ENCODE peak calls at places on chromosomes 6 and 20, in nine cellular contexts. E, Q, Y, L, G, H, C, D and I are unnamed samples.

GRCh38 chr20:32966881-32967781 is 37.1 kb downstream of the SUN5 start:
- DNase-seq in E (peak; percentile 26), Q (no peak), Y (no peak), L (no peak), G (no peak), H (no peak), C (no peak), D (no peak), I (no peak)

GRCh38 chr20:13121840-13122515 is 99.1 kb upstream of the ISM1 start:
- DNase-seq in E (no peak), Q (no peak), Y (no peak), L (no peak), G (no peak), H (no peak), C (no peak), D (no peak), I (no peak)

GRCh38 chr6:11023032-11023431 is 21.1 kb downstream of the ELOVL2 start:
- DNase-seq in E (no peak), Q (no peak), Y (no peak), L (no peak), G (no peak), H (no peak), C (no peak), D (no peak), I (no peak)

GRCh38 chr6:2765166-2765895 is at the start of gene WRNIP1:
- DNase-seq in E (peak; percentile 100), Q (peak; percentile 99), Y (peak; percentile 99), L (peak; percentile 99), G (peak; percentile 99), H (peak; percentile 99), C (peak; percentile 98), D (peak; percentile 94), I (peak; percentile 95)

GRCh38 chr6:144264270-144265060 is 20.7 kb upstream of the UTRN start:
- DNase-seq in E (no peak), Q (no peak), Y (no peak), L (peak; percentile 79), G (no peak), H (peak; percentile 31), C (peak; percentile 41), D (peak; percentile 88), I (peak; percentile 82)

GRCh38 chr6:130864344-130864743 is 37.1 kb downstream of the SMLR1 start:
- DNase-seq in E (no peak), Q (no peak), Y (no peak), L (no peak), G (no peak), H (no peak), C (no peak), D (no peak), I (no peak)

GRCh38 chr6:28867078-28867414 is 56.7 kb downstream of the TRIM27 start:
- DNase-seq in E (no peak), Q (no peak), Y (no peak), L (no peak), G (no peak), H (no peak), C (no peak), D (no peak), I (no peak)

GRCh38 chr20:51439160-51439689 is 103.3 kb downstream of the NFATC2 start:
- DNase-seq in E (no peak), Q (no peak), Y (no peak), L (no peak), G (no peak), H (no peak), C (no peak), D (no peak), I (no peak)

GRCh38 chr20:25470045-25470444 is 62.6 kb downstream of the GINS1 start:
- DNase-seq in E (no peak), Q (no peak), Y (no peak), L (peak; percentile 44), G (no peak), H (no peak), C (peak; percentile 55), D (no peak), I (peak; percentile 4)

GRCh38 chr6:166361080-166361429 is 18.7 kb upstream of the SFT2D1 start:
- DNase-seq in E (no peak), Q (peak; percentile 33), Y (no peak), L (peak; percentile 12), G (no peak), H (no peak), C (no peak), D (no peak), I (no peak)

GRCh38 chr6:170301184-170301583 is 5.4 kb upstream of the FAM120B start:
- DNase-seq in E (no peak), Q (no peak), Y (no peak), L (no peak), G (no peak), H (no peak), C (no peak), D (no peak), I (no peak)

GRCh38 chr6:78353040-78353439 is 514.3 kb upstream of the IRAK1BP1 start:
- DNase-seq in E (no peak), Q (no peak), Y (no peak), L (no peak), G (no peak), H (no peak), C (no peak), D (no peak), I (no peak)

GRCh38 chr20:45293041-45294002 is 13.3 kb upstream of the RBPJL start:
- DNase-seq in E (peak; percentile 94), Q (peak; percentile 82), Y (peak; percentile 98), L (peak; percentile 67), G (peak; percentile 83), H (peak; percentile 71), C (peak; percentile 88), D (no peak), I (peak; percentile 15)

DNA sequence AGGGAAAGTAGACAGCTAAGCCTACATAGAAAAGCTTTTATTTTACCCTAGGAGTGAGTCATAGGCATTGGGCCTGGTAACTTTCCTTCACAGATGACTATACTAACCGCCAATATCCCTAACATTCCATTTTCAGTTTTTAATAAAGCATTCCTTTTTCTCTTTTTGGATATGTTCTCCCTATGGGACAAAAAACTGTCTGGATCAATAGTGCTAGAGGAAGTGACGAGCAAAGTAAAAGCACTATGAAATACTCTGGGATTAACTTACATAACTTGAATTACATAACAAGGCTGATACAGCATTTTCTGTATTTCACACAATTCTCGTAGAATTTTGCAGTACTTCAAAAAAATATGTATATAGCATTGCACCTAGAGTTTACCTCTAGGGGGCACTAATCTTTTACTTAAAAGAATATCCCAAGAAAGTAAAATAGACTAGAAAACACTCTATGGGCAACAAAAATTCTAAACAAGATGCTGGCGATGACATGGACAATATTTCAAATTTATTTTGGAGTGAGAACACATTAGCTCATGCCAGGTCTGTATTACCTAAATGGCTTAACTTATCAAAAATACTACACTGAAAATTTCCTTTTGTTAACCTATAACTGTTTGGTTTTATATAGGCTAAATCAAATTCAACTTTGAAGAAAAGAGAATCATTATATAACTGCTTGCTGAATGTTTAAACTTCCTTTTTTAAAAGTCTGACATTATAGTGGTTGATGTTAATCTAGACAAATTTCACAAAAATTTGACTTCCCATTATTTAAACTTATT is 66.3 kb upstream of the DST start:
- DNase-seq in E (no peak), Q (no peak), Y (no peak), L (peak; percentile 86), G (no peak), H (no peak), C (no peak), D (no peak), I (peak; percentile 52)
- TF ChIP-seq CTCF in E (peak; percentile 49), Q (peak; percentile 50), Y (peak; percentile 60), L (no peak), G (peak; percentile 64), H (peak; percentile 64), C (peak; percentile 64), D (peak; percentile 39), I (peak; percentile 50)

GRCh38 chr6:43247115-43247999 is 4.1 kb downstream of the TTBK1 start:
- DNase-seq in E (peak; percentile 94), Q (peak; percentile 80), Y (peak; percentile 92), L (peak; percentile 32), G (peak; percentile 67), H (peak; percentile 57), C (peak; percentile 78), D (no peak), I (no peak)
- H3K4me3 ChIP-seq in E (peak overlapping the region; percentile 20), Q (peak overlapping the region; percentile 64), Y (peak overlapping the region; percentile 83), L (peak overlapping the region; percentile 53), G (peak overlapping the region; percentile 60), H (peak overlapping the region; percentile 26), C (no peak overlapping the region), D (peak overlapping the region; percentile 52), I (peak overlapping the region; percentile 75)

DNA sequence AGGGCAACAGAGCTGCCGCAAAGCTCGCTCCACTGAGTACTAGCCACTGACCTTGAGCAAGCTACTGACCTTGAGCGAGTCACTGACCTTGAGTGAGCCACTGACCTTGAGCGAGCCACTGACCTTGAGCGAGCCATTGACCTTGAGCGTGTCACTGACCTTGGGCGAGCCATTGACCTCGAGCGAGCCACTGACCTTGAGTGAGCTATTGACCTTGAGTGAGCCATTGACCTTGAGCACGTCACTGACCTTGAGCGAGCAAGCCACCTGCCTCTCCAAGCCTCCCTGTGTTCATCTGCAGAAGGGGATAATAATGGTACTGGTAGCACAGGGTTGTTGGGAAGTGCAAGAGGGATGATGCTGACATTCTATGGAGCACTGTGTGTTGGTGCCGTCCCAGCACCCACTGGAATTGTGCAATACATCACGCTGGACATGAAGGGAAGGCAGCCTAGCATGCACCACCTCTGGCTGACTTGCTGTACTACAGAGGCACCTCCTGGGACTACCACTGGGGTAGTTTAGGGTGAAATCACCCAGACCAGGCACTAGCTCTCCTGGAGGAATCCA is 60.2 kb downstream of the CTCFL start:
- DNase-seq in E (no peak), Q (no peak), Y (no peak), L (no peak), G (no peak), H (no peak), C (no peak), D (no peak), I (no peak)
- TF ChIP-seq CTCF in E (no peak), Q (no peak), Y (peak; percentile 44), L (peak; percentile 7), G (no peak), H (no peak), C (peak; percentile 26), D (no peak), I (peak; percentile 20)

DNA sequence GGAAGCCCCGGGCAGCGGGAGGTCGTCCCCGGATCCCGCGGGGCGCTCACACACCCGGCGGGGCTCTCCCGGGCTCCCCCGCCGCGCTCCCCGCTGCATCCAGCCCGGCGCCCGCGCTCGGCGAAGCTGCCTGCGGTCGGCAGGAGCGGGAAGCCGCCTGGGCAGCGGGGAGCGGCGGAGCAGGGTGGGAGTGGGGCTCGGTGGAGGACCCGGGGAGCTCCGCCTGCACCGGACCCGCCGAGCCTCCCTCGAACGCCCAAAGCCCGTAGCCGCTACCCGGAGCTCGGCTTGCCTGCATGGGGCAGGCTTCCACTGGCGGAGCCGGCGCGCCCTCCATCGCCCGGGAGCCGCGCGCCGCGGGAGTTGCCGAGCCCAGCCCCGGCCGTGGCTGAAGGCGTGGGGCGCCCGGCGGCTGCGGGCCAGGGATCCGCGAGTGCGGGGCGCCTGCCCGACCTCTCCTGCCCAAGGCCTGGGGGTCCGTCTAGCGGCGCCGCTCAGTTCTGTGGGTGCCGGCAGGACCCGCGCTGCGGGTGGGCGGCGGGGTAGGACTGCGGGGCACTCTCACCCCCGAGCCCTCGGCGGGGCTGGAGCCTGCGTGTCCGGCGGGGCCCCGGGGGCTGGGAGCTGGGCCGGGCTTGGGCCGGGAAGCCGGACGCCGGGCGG is 671 bp downstream of the CDH4 start:
- DNase-seq in E (no peak), Q (no peak), Y (peak; percentile 78), L (peak; percentile 33), G (no peak), H (no peak), C (no peak), D (no peak), I (no peak)
- H3K4me3 ChIP-seq in E (peak overlapping the region; percentile 8), Q (peak overlapping the region; percentile 43), Y (peak overlapping the region; percentile 45), L (peak overlapping the region; percentile 64), G (peak overlapping the region; percentile 36), H (no peak overlapping the region), C (no peak overlapping the region), D (peak overlapping the region; percentile 58), I (peak overlapping the region; percentile 32)

GRCh38 chr20:1776608-1777475 is 118.4 kb upstream of the SIRPA start:
- DNase-seq in E (peak; percentile 92), Q (peak; percentile 88), Y (peak; percentile 94), L (peak; percentile 92), G (peak; percentile 89), H (peak; percentile 92), C (peak; percentile 92), D (peak; percentile 34), I (peak; percentile 36)
- TF ChIP-seq CTCF in E (peak; percentile 80), Q (peak; percentile 85), Y (peak; percentile 89), L (peak; percentile 71), G (peak; percentile 84), H (peak; percentile 82), C (peak; percentile 92), D (peak; percentile 80), I (peak; percentile 87)